ENCODE peak calls at places on chromosomes 11 and 22, in ten cellular contexts. S, N, J, U, D, F, H, W, M and V are unnamed samples.

GRCh38 chr11:70176940-70177689 is 26.0 kb upstream of the FADD start:
- DNase-seq in D (peak), F (no peak), U (no peak), W (no peak), S (no peak), J (peak), H (peak), N (peak), M (no peak), V (no peak)

GRCh38 chr11:124570160-124570559 is 363 bp downstream of the OR8A1 start:
- DNase-seq in M (no peak), F (no peak), S (no peak), U (no peak), H (no peak), N (no peak), D (no peak), J (no peak), W (no peak), V (no peak)

GRCh38 chr11:109940816-109941215 is 152.4 kb upstream of the ZC3H12C start:
- DNase-seq in M (no peak), W (no peak), S (no peak), J (no peak), U (peak), N (peak), F (peak), H (no peak), D (no peak), V (no peak)

GRCh38 chr11:30196400-30197206 is 34.2 kb upstream of the FSHB start:
- DNase-seq in J (peak), M (no peak), N (peak), D (peak), H (peak), U (no peak), S (peak), F (peak), W (no peak), V (peak)

GRCh38 chr22:25027959-25028840 is 75.7 kb downstream of the KIAA1671 start:
- DNase-seq in S (no peak), H (no peak), D (peak), J (peak), U (no peak), F (no peak), M (no peak), W (peak), N (peak), V (no peak)

GRCh38 chr22:30420401-30421178 is 5.0 kb upstream of the MTFP1 start:
- DNase-seq in U (peak), J (no peak), F (no peak), S (no peak), D (no peak), H (no peak), W (no peak), M (no peak), N (peak), V (no peak)

GRCh38 chr11:134861490-134862107 is 449.6 kb upstream of the B3GAT1 start:
- DNase-seq in S (no peak), W (no peak), H (no peak), M (no peak), U (no peak), N (no peak), D (no peak), F (no peak), J (peak), V (no peak)

GRCh38 chr22:41234815-41235687 is 5.7 kb downstream of the CHADL start:
- DNase-seq in M (no peak), F (no peak), U (no peak), H (no peak), W (no peak), N (no peak), J (no peak), D (no peak), S (no peak), V (peak)

GRCh38 chr11:76524919-76525318 is 80.1 kb downstream of the EMSY start:
- DNase-seq in F (peak), S (no peak), J (no peak), D (no peak), W (peak), N (peak), M (peak), H (peak), U (peak), V (peak)

GRCh38 chr22:19799322-19800190 is 39.0 kb downstream of the TBX1 start:
- DNase-seq in J (no peak), U (peak), N (peak), H (no peak), D (no peak), S (no peak), W (peak), M (peak), F (peak), V (no peak)

GRCh38 chr11:18243783-18244362 is 4.6 kb downstream of the SAA2 start:
- DNase-seq in H (peak), J (peak), D (no peak), S (no peak), F (peak), M (no peak), W (no peak), N (peak), U (peak), V (peak)

GRCh38 chr11:36016263-36016662 is 72.4 kb downstream of the LDLRAD3 start:
- DNase-seq in D (no peak), S (no peak), M (no peak), F (no peak), J (no peak), N (no peak), U (no peak), H (no peak), W (no peak), V (no peak)

GRCh38 chr11:69541001-69541285 is 59.5 kb downstream of the LINC01488 start:
- DNase-seq in N (no peak), S (no peak), M (no peak), U (no peak), W (no peak), J (no peak), D (no peak), H (no peak), F (no peak), V (no peak)

GRCh38 chr11:97033178-97033577 is 643.4 kb downstream of the JRKL start:
- DNase-seq in M (no peak), U (no peak), W (no peak), J (no peak), F (no peak), N (no peak), H (no peak), S (no peak), D (no peak), V (no peak)

GRCh38 chr11:68524681-68525080 is 64.1 kb downstream of the PPP6R3 start:
- DNase-seq in U (no peak), F (no peak), M (no peak), D (peak), N (peak), S (no peak), W (no peak), H (no peak), J (no peak), V (no peak)

GRCh38 chr22:42080287-42080686 is 787 bp downstream of the SMDT1 start:
- DNase-seq in F (no peak), S (no peak), U (no peak), W (no peak), J (peak), N (peak), D (no peak), M (no peak), H (peak), V (no peak)

GRCh38 chr22:41445171-41446056 is 1.2 kb downstream of the TOB2 start:
- DNase-seq in M (no peak), N (peak), D (peak), F (no peak), J (peak), W (peak), H (peak), S (no peak), U (no peak), V (peak)

GRCh38 chr11:92130432-92130831 is 94.2 kb upstream of the FAT3 start:
- DNase-seq in W (no peak), F (no peak), S (no peak), J (no peak), D (no peak), M (no peak), H (no peak), U (peak), N (peak), V (no peak)

GRCh38 chr11:12505183-12505582 is 127.8 kb downstream of the PARVA start:
- DNase-seq in M (no peak), F (no peak), U (no peak), W (no peak), S (no peak), N (no peak), H (no peak), D (no peak), J (no peak), V (no peak)

GRCh38 chr11:62601364-62602140 is at the start of gene MTA2:
- DNase-seq in F (peak), S (peak), J (peak), D (peak), U (peak), N (peak), H (peak), M (peak), W (peak), V (peak)
- TF ChIP-seq CTCF in F (no peak), S (no peak), J (no peak), D (no peak), U (no peak), N (no peak), H (no peak), M (no peak), W (no peak), V (no peak)

GRCh38 chr11:57778318-57779037 is 16.9 kb downstream of the CTNND1 start:
- DNase-seq in M (peak), S (peak), W (peak), F (peak), H (peak), U (peak), J (peak), N (peak), D (peak), V (peak)

GRCh38 chr11:57781529-57781943 is 19.9 kb downstream of the CTNND1 start:
- DNase-seq in M (no peak), H (peak), J (no peak), W (no peak), D (peak), N (no peak), F (no peak), U (no peak), S (peak), V (peak)

GRCh38 chr11:57776577-57776976 is 15.0 kb downstream of the CTNND1 start:
- DNase-seq in M (no peak), W (no peak), J (no peak), N (no peak), S (no peak), F (no peak), H (no peak), D (no peak), U (no peak), V (no peak)

GRCh38 chr11:57777969-57778317 is 16.3 kb downstream of the CTNND1 start:
- DNase-seq in U (no peak), D (peak), N (peak), H (no peak), J (no peak), S (no peak), W (no peak), M (no peak), F (no peak), V (no peak)

DNA sequence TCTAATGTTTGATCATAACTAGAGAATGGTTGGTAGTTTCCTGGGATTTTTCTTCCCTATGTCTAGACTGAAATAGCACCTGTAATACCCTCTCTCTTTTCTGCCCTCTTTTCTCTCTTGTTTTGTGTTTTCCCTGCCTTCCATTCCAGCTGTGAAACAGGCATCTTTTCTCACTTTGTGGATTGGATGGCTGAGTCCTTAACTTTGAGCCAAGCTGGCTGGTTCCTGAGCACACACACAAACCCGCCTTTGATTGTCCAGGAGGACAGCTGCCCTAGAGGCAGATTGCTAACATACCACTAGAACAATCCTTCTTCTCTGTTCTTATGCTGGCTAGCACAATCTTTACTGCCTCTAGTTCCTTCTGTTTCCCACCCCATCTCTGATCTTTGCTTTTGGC is 17.7 kb downstream of the CTNND1 start:
- DNase-seq in S (no peak), H (peak), W (no peak), U (no peak), F (no peak), D (no peak), N (peak), M (no peak), J (no peak), V (no peak)
- TF ChIP-seq CTCF in S (peak), H (no peak), W (peak), U (peak), F (peak), D (no peak), N (peak), M (no peak), J (no peak), V (no peak)

DNA sequence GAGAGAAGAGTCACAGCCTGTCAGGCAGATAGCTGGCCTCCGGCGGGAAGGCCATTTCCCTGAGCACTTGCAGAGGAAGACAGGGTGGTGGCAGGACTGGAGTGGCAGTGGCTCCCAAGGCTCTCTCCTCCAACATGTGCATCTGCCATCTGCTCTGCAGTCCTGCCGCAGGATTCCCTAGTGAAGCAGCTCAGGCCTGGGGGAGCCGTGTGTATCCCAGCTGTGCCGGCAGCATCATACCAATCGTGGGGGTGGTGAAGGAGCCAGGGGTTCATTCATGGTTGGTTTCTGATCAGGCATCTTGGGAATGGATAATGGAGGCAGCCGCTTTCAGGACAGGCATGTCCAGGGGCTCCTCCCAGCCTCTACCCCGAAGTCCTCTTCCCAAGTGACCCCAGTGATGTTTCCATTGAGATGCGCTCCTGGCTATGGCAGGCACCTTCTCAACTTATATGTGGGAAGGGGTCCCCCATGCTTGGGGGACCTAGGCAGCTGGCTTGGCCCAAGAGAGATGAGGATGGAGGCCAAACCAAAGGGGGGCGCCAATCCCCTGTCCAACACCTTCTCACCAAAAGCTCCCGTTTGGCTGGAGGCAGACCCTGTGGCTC is 6.1 kb downstream of the TAGLN start:
- DNase-seq in N (no peak), F (no peak), J (no peak), M (no peak), U (no peak), D (no peak), S (no peak), H (no peak), W (no peak), V (no peak)
- TF ChIP-seq CTCF in N (no peak), F (no peak), J (no peak), M (no peak), U (no peak), D (no peak), S (no peak), H (no peak), W (no peak), V (no peak)

DNA sequence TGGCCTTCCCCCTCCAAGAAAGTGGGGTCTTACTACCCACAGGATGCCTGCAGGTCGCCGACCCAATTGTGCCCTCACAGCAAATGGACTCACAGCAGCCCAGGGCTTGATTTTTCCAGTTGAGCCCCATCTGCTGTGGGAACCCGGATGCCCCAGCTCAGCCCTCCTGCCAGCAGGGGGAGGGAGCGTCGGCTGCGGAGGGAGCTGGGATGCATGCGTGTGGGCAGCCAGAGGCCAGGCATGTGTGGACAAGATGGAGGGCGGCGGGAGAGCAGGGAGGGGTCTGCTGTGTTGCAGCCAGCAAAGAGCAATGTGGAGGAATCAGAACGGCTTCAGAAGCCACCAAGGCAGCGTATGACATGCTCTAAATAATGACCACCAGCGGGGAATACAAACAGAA is 41.0 kb upstream of the EIF3D start:
- DNase-seq in D (no peak), W (no peak), U (no peak), J (no peak), H (no peak), F (no peak), S (no peak), N (peak), M (no peak), V (no peak)
- TF ChIP-seq CTCF in D (no peak), W (no peak), U (peak), J (no peak), H (no peak), F (peak), S (no peak), N (peak), M (no peak), V (no peak)

GRCh38 chr11:63826471-63827190 is 12.3 kb upstream of the MARK2 start:
- DNase-seq in N (no peak), W (no peak), J (no peak), M (no peak), S (no peak), U (no peak), H (no peak), F (no peak), D (no peak), V (no peak)

GRCh38 chr11:63833048-63833447 is 5.9 kb upstream of the MARK2 start:
- DNase-seq in M (no peak), J (no peak), D (no peak), U (no peak), F (no peak), W (no peak), N (no peak), H (no peak), S (no peak), V (no peak)

GRCh38 chr11:63832336-63832735 is 6.6 kb upstream of the MARK2 start:
- DNase-seq in S (no peak), U (no peak), J (peak), N (no peak), D (no peak), M (no peak), H (no peak), F (no peak), W (no peak), V (no peak)

GRCh38 chr11:63831326-63831725 is 7.6 kb upstream of the MARK2 start:
- DNase-seq in D (no peak), H (no peak), S (no peak), J (no peak), F (no peak), N (no peak), W (no peak), M (no peak), U (no peak), V (no peak)

DNA sequence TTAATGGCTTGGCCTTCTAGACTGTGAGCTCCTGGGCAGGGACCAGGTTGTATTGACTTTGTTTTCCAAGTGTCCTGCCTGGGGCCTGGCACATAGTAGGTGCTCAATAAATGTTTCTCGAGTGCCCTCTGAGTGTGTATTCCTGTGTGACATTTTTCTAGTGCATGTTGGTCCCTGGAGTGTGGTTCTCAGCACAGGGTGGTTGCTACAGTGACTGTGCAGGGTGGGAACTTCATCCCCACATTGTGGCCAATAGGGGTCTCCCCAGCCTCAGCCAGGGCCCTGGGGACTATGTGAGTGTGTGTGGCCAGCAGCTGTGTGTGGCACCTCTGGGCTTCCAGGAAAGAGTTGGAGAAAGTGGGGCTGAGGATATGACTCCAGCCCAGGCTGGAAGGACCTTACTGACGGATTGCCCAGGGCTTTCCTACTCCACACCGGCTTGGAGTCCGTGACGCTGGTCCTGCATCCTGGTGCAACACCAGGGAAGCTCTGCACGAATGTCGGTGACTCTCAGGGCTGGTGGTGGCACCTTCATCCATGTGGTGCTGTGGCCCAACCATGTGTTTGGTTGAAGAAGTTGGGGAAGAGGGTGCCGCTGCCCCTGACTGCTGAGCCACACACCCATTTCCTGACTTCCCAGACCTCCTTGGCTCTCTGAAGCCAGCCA is 9.0 kb upstream of the MARK2 start:
- DNase-seq in M (no peak), N (peak), D (no peak), S (no peak), F (no peak), W (no peak), J (peak), H (no peak), U (no peak), V (no peak)
- TF ChIP-seq CTCF in M (no peak), N (peak), D (no peak), S (no peak), F (peak), W (peak), J (peak), H (no peak), U (peak), V (no peak)